ENCODE peak calls at places on chromosomes 13 and 19, in five cellular contexts. M is hepatocyte, G is fibroblast of lung, D is OCI-LY7, O is GM23338. A is an unnamed sample.

GRCh38 chr19:29884466-29884865 is 57.6 kb upstream of the URI1 start:
- DNase-seq in O (no peak), G (no peak), M (no peak), D (no peak), A (no peak)

GRCh38 chr19:42220751-42221097 is 612 bp downstream of the ZNF526 start:
- DNase-seq in D (no peak), O (no peak), G (no peak), M (no peak), A (no peak)

GRCh38 chr13:77323858-77324257 is 3.0 kb downstream of the MYCBP2 start:
- DNase-seq in D (no peak), M (no peak), G (no peak), O (no peak), A (no peak)

GRCh38 chr13:28719656-28720055 is 886 bp upstream of the SLC46A3 start:
- DNase-seq in O (no peak), D (no peak), M (no peak), G (peak; percentile 2), A (peak; percentile 80)

GRCh38 chr13:50914848-50915247 is 5.3 kb downstream of the RNASEH2B start:
- DNase-seq in O (no peak), M (no peak), G (no peak), D (peak; percentile 34), A (no peak)

GRCh38 chr13:89082623-89083022 is 1411.5 kb downstream of the SLITRK5 start:
- DNase-seq in G (peak; percentile 22), O (no peak), D (no peak), M (no peak), A (no peak)

GRCh38 chr13:55554741-55555140 is 1586.0 kb upstream of the PRR20A start:
- DNase-seq in O (no peak), M (no peak), D (no peak), G (no peak), A (no peak)

GRCh38 chr13:42486711-42487198 is 87.2 kb upstream of the TNFSF11 start:
- DNase-seq in D (no peak), M (no peak), O (no peak), G (peak; percentile 97), A (peak; percentile 69)

GRCh38 chr13:80047406-80047805 is 293.5 kb downstream of the SPRY2 start:
- DNase-seq in O (no peak), D (no peak), M (no peak), G (peak; percentile 56), A (no peak)

GRCh38 chr19:29262085-29262484 is 49.1 kb upstream of the UQCRFS1 start:
- DNase-seq in O (no peak), D (no peak), G (no peak), M (no peak), A (no peak)

GRCh38 chr13:80419416-80419815 is 78.5 kb upstream of the SPRY2 start:
- DNase-seq in O (no peak), D (no peak), M (no peak), G (no peak), A (no peak)

GRCh38 chr13:73465629-73465974 is 406.8 kb downstream of the KLF5 start:
- DNase-seq in M (peak; percentile 56), O (no peak), G (peak; percentile 27), D (no peak), A (no peak)

GRCh38 chr13:21058361-21058760 is 3.0 kb downstream of the LATS2 start:
- DNase-seq in G (peak; percentile 51), O (peak; percentile 52), M (no peak), D (no peak), A (peak; percentile 73)

GRCh38 chr19:42697884-42698283 is 42.4 kb downstream of the PSG3 start:
- DNase-seq in G (no peak), M (no peak), O (no peak), D (no peak), A (no peak)

GRCh38 chr13:40389081-40389641 is 277.3 kb downstream of the FOXO1 start:
- DNase-seq in G (no peak), M (no peak), D (peak; percentile 54), O (no peak), A (no peak)

GRCh38 chr13:44819245-44819644 is 170.0 kb downstream of the NUFIP1 start:
- DNase-seq in G (peak; percentile 63), D (no peak), O (no peak), M (peak; percentile 75), A (peak; percentile 76)

GRCh38 chr19:49073514-49074378 is 1.2 kb upstream of the KCNA7 start:
- DNase-seq in G (no peak), O (peak; percentile 67), M (no peak), D (peak; percentile 19), A (peak; percentile 93)

GRCh38 chr13:75458696-75459422 is 23.1 kb downstream of the TBC1D4 start:
- DNase-seq in G (no peak), M (no peak), D (no peak), O (peak; percentile 40), A (no peak)

GRCh38 chr13:77207943-77208342 is 119.0 kb downstream of the MYCBP2 start:
- DNase-seq in O (peak; percentile 7), G (peak; percentile 79), D (no peak), M (no peak), A (peak; percentile 36)

GRCh38 chr19:33245948-33246728 is 20.5 kb upstream of the SLC7A10 start:
- DNase-seq in G (peak; percentile 30), D (no peak), M (no peak), O (peak; percentile 45), A (no peak)

GRCh38 chr13:74443623-74444022 is 309.4 kb upstream of the KLF12 start:
- DNase-seq in O (no peak), D (no peak), M (no peak), G (peak; percentile 83), A (peak; percentile 72)

GRCh38 chr13:110469597-110469996 is 91.9 kb downstream of the RAB20 start:
- DNase-seq in D (no peak), M (no peak), G (no peak), O (no peak), A (no peak)

GRCh38 chr13:110470272-110471009 is 91.1 kb downstream of the RAB20 start:
- DNase-seq in G (no peak), D (no peak), O (no peak), M (no peak), A (no peak)

GRCh38 chr13:110471833-110472162 is 89.7 kb downstream of the RAB20 start:
- DNase-seq in G (peak; percentile 31), D (peak; percentile 79), O (no peak), M (no peak), A (no peak)

GRCh38 chr13:110472904-110473563 is 88.5 kb downstream of the RAB20 start:
- DNase-seq in D (peak; percentile 32), G (no peak), O (no peak), M (no peak), A (no peak)

DNA sequence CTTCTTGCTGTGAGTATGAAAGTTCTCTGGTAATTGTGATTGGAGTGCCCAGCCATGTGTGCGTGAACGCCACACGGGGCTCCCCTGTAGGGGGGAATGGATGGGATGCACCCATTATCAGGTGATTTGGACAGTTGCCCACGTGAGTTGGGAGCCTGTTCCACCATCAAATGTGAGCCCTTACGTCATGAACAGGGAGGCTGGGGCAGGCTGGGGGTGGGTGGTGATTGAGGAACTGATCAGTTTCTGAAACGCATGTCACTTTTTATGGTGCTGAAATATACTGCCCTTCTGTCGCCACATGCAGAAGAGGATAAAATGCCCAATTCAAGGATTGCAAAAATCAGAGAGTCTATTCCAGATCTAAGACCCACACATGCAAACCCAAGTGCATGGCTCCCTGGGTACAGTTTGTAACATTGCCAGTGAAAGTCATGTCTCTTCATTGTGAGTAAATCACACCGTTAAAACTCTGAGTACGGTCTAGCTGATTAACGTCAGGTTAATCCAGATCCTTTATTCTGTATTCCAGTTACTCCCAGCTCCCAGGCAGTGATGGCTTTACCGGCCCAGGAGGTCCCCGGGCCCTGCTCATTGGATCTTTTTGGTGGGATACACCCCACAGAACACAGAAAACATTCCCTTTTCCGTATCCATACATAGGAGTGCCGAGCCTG is 90.2 kb downstream of the RAB20 start:
- DNase-seq in G (no peak), D (no peak), O (no peak), M (no peak), A (no peak)
- H3K4me3 ChIP-seq in G (no peak overlapping the region), D (no peak overlapping the region), O (no peak overlapping the region), M (no peak overlapping the region), A (no peak overlapping the region)

DNA sequence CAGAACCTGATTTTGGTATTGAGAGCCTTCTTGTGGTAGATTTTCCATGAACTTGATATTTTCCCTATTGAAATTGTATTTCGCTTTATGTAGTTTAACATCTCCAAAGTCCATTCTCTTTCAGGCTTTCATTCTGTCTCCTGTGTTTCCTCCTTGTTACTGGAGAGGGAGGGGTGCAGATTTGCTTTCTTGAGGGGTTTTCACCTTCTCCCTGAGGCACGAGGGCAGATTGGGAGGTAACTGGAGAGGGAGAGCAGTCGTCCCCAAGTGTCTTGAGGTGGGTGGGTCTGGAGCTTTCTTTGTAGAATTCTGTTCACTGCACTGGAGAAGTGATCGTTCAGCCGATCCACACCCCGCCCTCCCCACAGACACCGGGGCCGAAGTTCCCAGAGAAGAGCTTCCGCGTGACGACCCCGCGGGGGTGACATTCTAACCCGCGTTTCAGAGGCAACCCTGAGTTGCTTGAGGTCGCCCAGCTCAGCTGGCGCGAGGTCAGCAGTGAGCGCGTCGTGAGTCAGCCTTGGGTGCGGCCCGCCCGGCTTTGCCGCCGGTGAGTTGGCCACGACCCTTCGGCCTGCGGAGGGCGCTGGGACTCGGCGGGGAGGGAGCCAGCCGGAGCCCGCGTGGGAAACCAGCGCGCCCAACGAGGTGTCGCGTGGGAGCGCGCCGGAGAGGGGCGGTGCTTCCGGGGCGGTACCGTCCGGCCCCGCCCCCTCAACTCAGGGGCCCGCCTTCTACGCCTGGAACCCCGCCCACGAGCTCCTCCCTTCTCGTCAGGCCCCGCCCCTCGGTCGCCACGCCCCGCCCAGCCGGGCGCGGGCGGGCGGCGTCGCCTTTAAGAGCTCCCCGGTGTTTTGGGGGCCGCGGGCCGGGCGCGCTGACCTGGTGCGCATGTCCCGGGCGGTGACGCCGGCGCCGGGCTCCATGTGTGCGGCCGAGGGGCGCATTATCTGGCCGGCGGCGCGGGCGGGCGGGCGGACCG is at the start of gene GATAD2A:
- DNase-seq in M (peak; percentile 98), G (peak; percentile 93), O (peak; percentile 92), D (peak; percentile 90), A (peak; percentile 98)
- H2AFZ ChIP-seq in M (peak within 1 kb of the TSS; percentile 62), G (peak within 1 kb of the TSS; percentile 37), O (peak within 1 kb of the TSS; percentile 50), D (peak within 1 kb of the TSS; percentile 56), A (peak within 1 kb of the TSS; percentile 83)

GRCh38 chr19:53536223-53536543 is 1.8 kb upstream of the ZNF331 start:
- DNase-seq in O (no peak), M (no peak), D (no peak), G (no peak), A (no peak)

GRCh38 chr19:53531457-53531856 is 6.5 kb upstream of the ZNF331 start:
- DNase-seq in G (no peak), O (no peak), D (no peak), M (no peak), A (no peak)

GRCh38 chr19:53537126-53537522 is 821 bp upstream of the ZNF331 start:
- DNase-seq in O (no peak), D (no peak), G (no peak), M (peak; percentile 34), A (no peak)

GRCh38 chr19:53530622-53531021 is 7.3 kb upstream of the ZNF331 start:
- DNase-seq in M (no peak), G (no peak), O (no peak), D (no peak), A (no peak)

GRCh38 chr19:53532362-53532761 is 5.6 kb upstream of the ZNF331 start:
- DNase-seq in M (no peak), O (no peak), D (no peak), G (no peak), A (peak; percentile 73)
- H3K4me3 ChIP-seq in M (no peak overlapping the region), O (no peak overlapping the region), D (no peak overlapping the region), G (no peak overlapping the region), A (no peak overlapping the region)

DNA sequence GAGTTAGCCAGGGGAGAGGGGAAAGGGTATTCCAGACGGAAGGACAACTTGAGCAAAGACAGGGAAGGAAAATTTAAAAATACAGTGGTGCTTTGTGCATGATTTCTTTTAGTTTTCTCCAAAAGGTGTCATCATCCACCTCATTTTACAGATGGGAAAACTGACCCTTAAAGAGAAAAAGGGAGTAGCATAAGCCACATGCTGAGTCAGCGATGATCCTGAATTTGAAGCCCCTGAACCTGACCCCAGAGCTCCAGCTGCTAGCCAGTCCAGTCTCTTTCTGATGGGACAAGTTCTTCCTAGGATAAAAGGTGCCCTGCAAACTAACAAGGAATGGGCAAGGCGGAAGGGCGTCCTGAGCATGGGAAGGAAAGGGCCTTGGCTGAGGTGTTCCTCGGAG is 10.3 kb downstream of the CABP5 start:
- DNase-seq in G (no peak), M (no peak), D (no peak), O (no peak), A (no peak)
- H2AFZ ChIP-seq in G (no peak overlapping the region), M (no peak overlapping the region), D (no peak overlapping the region), O (peak overlapping the region; percentile 66), A (no peak overlapping the region)